ENCODE peak calls at places on chromosomes 11 and 22, in eight cellular contexts. C is stimulated activated CD4-positive, alpha-beta T cell treated with anti-CD3 and anti-CD28 coated beads, Interleukin-2, amount 100 ng/mL, for 24 hours; H is Daoy; R is CD4-positive, alpha-beta T cell; T is stomach; B is ecto neural progenitor cell; U is activated T-helper 1 cell treated with anti-CD3 and anti-CD28 coated beads, Interleukin-12 subunit alpha, Interleukin-12 subunit beta, Interleukin-2, Interleukin-4 antibody, amounts not matched to agents 30 ng/mL and 10 ng/mL and 1 ng/mL, durations not matched to agents 14 hours and 24 hours and 36 hours; L is cardiac muscle cell. P is an unnamed sample.

GRCh38 chr22:23384451-23384850 is 195.6 kb downstream of the IGLL1 start:
- DNase-seq in C (no peak), H (no peak), R (no peak), T (no peak), B (no peak), U (no peak), L (no peak), P (no peak)

GRCh38 chr11:68666854-68667253 is 17.5 kb upstream of the GAL start:
- DNase-seq in C (no peak), H (no peak), R (no peak), T (peak; percentile 34), B (no peak), U (no peak), L (no peak), P (no peak)

GRCh38 chr22:49321477-49322055 is 506.1 kb downstream of the BRD1 start:
- DNase-seq in C (no peak), H (no peak), R (no peak), T (peak; percentile 23), B (peak; percentile 44), U (no peak), L (no peak), P (no peak)

GRCh38 chr11:130002352-130002845 is at the start of gene PRDM10:
- DNase-seq in C (peak; percentile 88), H (peak; percentile 89), R (peak; percentile 89), T (peak; percentile 92), B (peak; percentile 95), U (peak; percentile 84), L (peak; percentile 92), P (peak; percentile 94)

GRCh38 chr11:119195680-119196079 is 10.4 kb downstream of the NHERF4 start:
- DNase-seq in C (no peak), H (peak; percentile 30), R (no peak), T (peak; percentile 75), B (peak; percentile 62), U (no peak), L (peak; percentile 58), P (peak; percentile 52)

GRCh38 chr11:95567685-95568084 is 221.9 kb downstream of the FAM76B start:
- DNase-seq in C (no peak), H (no peak), R (no peak), T (no peak), B (no peak), U (no peak), L (no peak), P (peak; percentile 78)

GRCh38 chr11:99257131-99257530 is 236.4 kb downstream of the CNTN5 start:
- DNase-seq in C (no peak), H (no peak), R (no peak), T (no peak), B (no peak), U (no peak), L (no peak), P (no peak)

GRCh38 chr11:20609727-20610707 is 10.6 kb downstream of the SLC6A5 start:
- DNase-seq in C (peak; percentile 76), H (peak; percentile 76), R (peak; percentile 25), T (peak; percentile 81), B (peak; percentile 91), U (peak; percentile 48), L (peak; percentile 90), P (peak; percentile 52)

GRCh38 chr11:123457187-123457770 is 27.2 kb downstream of the GRAMD1B start:
- DNase-seq in C (no peak), H (no peak), R (no peak), T (no peak), B (no peak), U (no peak), L (no peak), P (peak; percentile 39)

GRCh38 chr11:63845305-63845704 is 6.4 kb downstream of the MARK2 start:
- DNase-seq in C (no peak), H (no peak), R (no peak), T (no peak), B (no peak), U (no peak), L (no peak), P (peak; percentile 64)

GRCh38 chr11:57303280-57303989 is 21.3 kb downstream of the TNKS1BP1 start:
- DNase-seq in C (no peak), H (no peak), R (no peak), T (peak; percentile 62), B (no peak), U (no peak), L (no peak), P (no peak)

GRCh38 chr11:30852091-30852490 is 265.9 kb upstream of the MPPED2 start:
- DNase-seq in C (no peak), H (no peak), R (no peak), T (no peak), B (no peak), U (no peak), L (no peak), P (no peak)

GRCh38 chr11:65887723-65888162 is 528 bp downstream of the FIBP start:
- DNase-seq in C (no peak), H (no peak), R (no peak), T (no peak), B (no peak), U (no peak), L (no peak), P (no peak)

GRCh38 chr11:86978756-86979608 is 23.8 kb upstream of the FZD4 start:
- DNase-seq in C (no peak), H (peak; percentile 17), R (no peak), T (no peak), B (no peak), U (no peak), L (peak; percentile 41), P (peak; percentile 74)

GRCh38 chr11:120127236-120127635 is 10.7 kb downstream of the TRIM29 start:
- DNase-seq in C (no peak), H (no peak), R (no peak), T (no peak), B (no peak), U (no peak), L (no peak), P (no peak)

GRCh38 chr11:7088921-7089320 is at the start of gene RBMXL2:
- DNase-seq in C (no peak), H (no peak), R (no peak), T (no peak), B (no peak), U (no peak), L (no peak), P (no peak)

GRCh38 chr22:36757608-36758220 is 18.2 kb downstream of the IFT27 start:
- DNase-seq in C (peak; percentile 84), H (peak; percentile 79), R (peak; percentile 71), T (peak; percentile 83), B (peak; percentile 87), U (peak; percentile 63), L (peak; percentile 79), P (peak; percentile 68)

GRCh38 chr11:65429724-65430405 is 7.3 kb downstream of the NEAT1 start:
- DNase-seq in C (peak; percentile 55), H (peak; percentile 73), R (no peak), T (peak; percentile 80), B (no peak), U (peak; percentile 44), L (no peak), P (peak; percentile 94)

GRCh38 chr22:17772963-17773605 is 1.2 kb downstream of the BID start:
- DNase-seq in C (no peak), H (peak; percentile 77), R (no peak), T (no peak), B (no peak), U (no peak), L (no peak), P (no peak)

GRCh38 chr11:58334708-58335107 is 24.2 kb downstream of the OR5B17 start:
- DNase-seq in C (no peak), H (peak; percentile 43), R (no peak), T (no peak), B (no peak), U (no peak), L (no peak), P (peak; percentile 76)

GRCh38 chr11:116607027-116607426 is 165.8 kb downstream of the BUD13 start:
- DNase-seq in C (no peak), H (no peak), R (no peak), T (no peak), B (peak; percentile 25), U (no peak), L (no peak), P (no peak)

GRCh38 chr11:13008625-13009475 is at the start of gene RASSF10:
- DNase-seq in C (peak; percentile 53), H (peak; percentile 92), R (no peak), T (peak; percentile 94), B (peak; percentile 93), U (no peak), L (peak; percentile 90), P (no peak)

GRCh38 chr11:316031-316701 is 2.3 kb downstream of the IFITM1 start:
- DNase-seq in C (peak; percentile 52), H (no peak), R (no peak), T (no peak), B (no peak), U (peak; percentile 50), L (no peak), P (no peak)

GRCh38 chr11:45178890-45179663 is 32.6 kb downstream of the PRDM11 start:
- DNase-seq in C (no peak), H (peak; percentile 59), R (no peak), T (no peak), B (no peak), U (no peak), L (no peak), P (peak; percentile 36)

GRCh38 chr22:44212936-44213335 is 32.2 kb downstream of the PARVG start:
- DNase-seq in C (no peak), H (no peak), R (no peak), T (no peak), B (no peak), U (no peak), L (no peak), P (no peak)

GRCh38 chr22:40237241-40237640 is 59.5 kb downstream of the TNRC6B start:
- DNase-seq in C (peak; percentile 32), H (no peak), R (no peak), T (no peak), B (no peak), U (no peak), L (no peak), P (no peak)

GRCh38 chr22:19216579-19216978 is 38.0 kb upstream of the SLC25A1 start:
- DNase-seq in C (no peak), H (no peak), R (no peak), T (no peak), B (no peak), U (no peak), L (no peak), P (no peak)

GRCh38 chr11:92552942-92553341 is 328.3 kb downstream of the FAT3 start:
- DNase-seq in C (no peak), H (no peak), R (no peak), T (no peak), B (no peak), U (no peak), L (no peak), P (peak; percentile 15)

GRCh38 chr11:45818961-45819605 is 14.1 kb downstream of the SLC35C1 start:
- DNase-seq in C (no peak), H (no peak), R (no peak), T (no peak), B (no peak), U (no peak), L (no peak), P (no peak)

GRCh38 chr22:22110548-22111266 is 128.1 kb upstream of the TOP3B start:
- DNase-seq in C (peak; percentile 47), H (peak; percentile 82), R (no peak), T (no peak), B (peak; percentile 74), U (peak; percentile 60), L (peak; percentile 63), P (peak; percentile 70)

GRCh38 chr11:109423114-109423859 is 1.3 kb downstream of the C11orf87 start:
- DNase-seq in C (no peak), H (no peak), R (no peak), T (no peak), B (peak; percentile 61), U (no peak), L (peak; percentile 13), P (peak; percentile 45)

GRCh38 chr11:46296520-46297448 is 19.3 kb downstream of the CREB3L1 start:
- DNase-seq in C (no peak), H (peak; percentile 95), R (no peak), T (no peak), B (peak; percentile 89), U (no peak), L (peak; percentile 87), P (peak; percentile 97)

GRCh38 chr11:66933508-66933907 is 24.7 kb downstream of the PC start:
- DNase-seq in C (no peak), H (peak; percentile 18), R (no peak), T (no peak), B (no peak), U (no peak), L (no peak), P (peak; percentile 71)

GRCh38 chr22:17114173-17114957 is 6.8 kb downstream of the TMEM121B start:
- DNase-seq in C (no peak), H (no peak), R (no peak), T (no peak), B (no peak), U (no peak), L (no peak), P (no peak)

P was measured in fibroblast of the aortic adventitia.